ENCODE peak calls at places on chromosome 6, in five cellular contexts. One of them, this sample, is unnamed.

GRCh38 chr6:158737710-158738615 is 81.2 kb downstream of the EZR start:
- DNase-seq in thoracic aorta: no peak
- DNase-seq in breast epithelium: no peak
- DNase-seq in PC-9: peak; percentile 91
- DNase-seq in ovary: no peak
- DNase-seq in this sample: no peak

GRCh38 chr6:145865175-145865574 is 50.6 kb upstream of the FBXO30 start:
- DNase-seq in thoracic aorta: no peak
- DNase-seq in breast epithelium: no peak
- DNase-seq in PC-9: no peak
- DNase-seq in ovary: no peak
- DNase-seq in this sample: no peak

GRCh38 chr6:167826230-167827061 is at the start of gene AFDN:
- DNase-seq in thoracic aorta: no peak
- DNase-seq in breast epithelium: peak; percentile 78
- DNase-seq in PC-9: no peak
- DNase-seq in ovary: peak; percentile 81
- DNase-seq in this sample: peak; percentile 63

GRCh38 chr6:71107935-71108420 is 151.1 kb upstream of the B3GAT2 start:
- DNase-seq in thoracic aorta: no peak
- DNase-seq in breast epithelium: no peak
- DNase-seq in PC-9: no peak
- DNase-seq in ovary: peak; percentile 18
- DNase-seq in this sample: no peak

GRCh38 chr6:165905744-165906143 is 242.7 kb upstream of the PDE10A start:
- DNase-seq in thoracic aorta: no peak
- DNase-seq in breast epithelium: no peak
- DNase-seq in PC-9: no peak
- DNase-seq in ovary: no peak
- DNase-seq in this sample: no peak

GRCh38 chr6:160124605-160125004 is 3.0 kb downstream of the SLC22A1 start:
- DNase-seq in thoracic aorta: no peak
- DNase-seq in breast epithelium: no peak
- DNase-seq in PC-9: no peak
- DNase-seq in ovary: no peak
- DNase-seq in this sample: no peak

GRCh38 chr6:16688984-16689636 is 72.2 kb downstream of the ATXN1 start:
- DNase-seq in thoracic aorta: no peak
- DNase-seq in breast epithelium: no peak
- DNase-seq in PC-9: peak; percentile 38
- DNase-seq in ovary: no peak
- DNase-seq in this sample: no peak

GRCh38 chr6:88983532-88983931 is 20.1 kb upstream of the RNGTT start:
- DNase-seq in thoracic aorta: no peak
- DNase-seq in breast epithelium: no peak
- DNase-seq in PC-9: no peak
- DNase-seq in ovary: peak; percentile 43
- DNase-seq in this sample: no peak

GRCh38 chr6:34396518-34396917 is 4.0 kb upstream of the NUDT3 start:
- DNase-seq in thoracic aorta: no peak
- DNase-seq in breast epithelium: no peak
- DNase-seq in PC-9: no peak
- DNase-seq in ovary: no peak
- DNase-seq in this sample: no peak

DNA sequence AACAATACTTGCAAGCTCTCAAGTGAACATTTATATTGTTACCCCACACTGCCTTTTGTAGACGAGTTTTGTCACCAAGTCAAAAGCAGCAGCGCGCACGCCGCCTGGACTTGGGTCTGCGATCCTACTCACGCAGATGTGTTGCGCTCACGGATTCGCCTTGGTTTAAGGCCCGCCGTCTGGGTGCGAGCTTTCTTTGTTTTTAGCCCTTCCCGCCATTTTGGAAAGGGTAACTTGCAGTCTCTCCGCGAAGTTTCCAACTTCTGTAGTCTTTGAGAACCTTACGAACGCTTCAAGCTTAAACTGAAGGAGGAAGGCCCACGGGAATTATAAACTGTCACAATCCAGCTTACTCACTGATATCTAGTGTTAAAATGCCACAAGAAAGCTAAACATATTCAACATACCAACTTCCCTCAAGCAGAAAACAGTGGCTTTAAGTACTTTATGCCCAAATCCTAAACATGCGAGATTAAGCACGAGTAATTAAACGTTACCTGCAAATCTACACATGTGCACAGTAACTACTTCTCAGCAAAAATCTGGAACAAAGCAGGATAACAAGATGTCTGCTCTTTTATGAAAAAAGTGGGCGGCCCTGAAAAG is 80.4 kb upstream of the BTN3A2 start:
- DNase-seq in thoracic aorta: no peak
- DNase-seq in breast epithelium: peak; percentile 58
- DNase-seq in PC-9: peak; percentile 40
- DNase-seq in ovary: peak; percentile 66
- DNase-seq in this sample: no peak
- H3K4me3 ChIP-seq in thoracic aorta: peak overlapping the region; percentile 83
- H3K4me3 ChIP-seq in breast epithelium: peak overlapping the region; percentile 74
- H3K4me3 ChIP-seq in PC-9: peak overlapping the region; percentile 84
- H3K4me3 ChIP-seq in ovary: peak overlapping the region; percentile 62
- H3K4me3 ChIP-seq in this sample: peak overlapping the region; percentile 65

GRCh38 chr6:30962716-30963115 is 20.8 kb upstream of the MUC21 start:
- DNase-seq in thoracic aorta: no peak
- DNase-seq in breast epithelium: no peak
- DNase-seq in PC-9: no peak
- DNase-seq in ovary: no peak
- DNase-seq in this sample: no peak

GRCh38 chr6:30965140-30965601 is 18.3 kb upstream of the MUC21 start:
- DNase-seq in thoracic aorta: no peak
- DNase-seq in breast epithelium: no peak
- DNase-seq in PC-9: no peak
- DNase-seq in ovary: no peak
- DNase-seq in this sample: no peak

GRCh38 chr6:30963641-30964040 is 19.9 kb upstream of the MUC21 start:
- DNase-seq in thoracic aorta: no peak
- DNase-seq in breast epithelium: no peak
- DNase-seq in PC-9: no peak
- DNase-seq in ovary: no peak
- DNase-seq in this sample: no peak

GRCh38 chr6:30966154-30966553 is 17.4 kb upstream of the MUC21 start:
- DNase-seq in thoracic aorta: no peak
- DNase-seq in breast epithelium: no peak
- DNase-seq in PC-9: no peak
- DNase-seq in ovary: no peak
- DNase-seq in this sample: no peak

DNA sequence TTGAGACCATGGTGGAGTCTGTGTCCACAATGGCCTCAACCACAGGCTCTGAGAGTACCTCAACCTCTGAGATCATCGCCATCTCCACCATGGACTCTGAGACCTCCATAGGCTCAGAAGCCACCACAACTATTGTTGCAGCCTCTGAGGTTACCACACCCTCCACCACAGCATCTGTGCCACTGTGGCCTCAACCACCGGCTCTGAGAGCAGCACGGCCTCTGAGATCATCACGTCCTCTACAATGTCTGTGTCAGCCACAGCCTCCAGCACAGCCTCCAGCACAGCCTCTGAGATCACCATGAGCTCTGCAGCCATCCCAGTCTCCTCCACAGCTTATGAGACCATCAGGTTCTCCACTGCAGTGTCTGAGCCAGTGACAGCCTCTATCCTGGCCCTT is 19.4 kb upstream of the MUC21 start:
- DNase-seq in thoracic aorta: no peak
- DNase-seq in breast epithelium: no peak
- DNase-seq in PC-9: no peak
- DNase-seq in ovary: no peak
- DNase-seq in this sample: no peak
- H3K27ac ChIP-seq in thoracic aorta: no peak overlapping the region
- H3K27ac ChIP-seq in breast epithelium: no peak overlapping the region
- H3K27ac ChIP-seq in PC-9: no peak overlapping the region
- H3K27ac ChIP-seq in ovary: no peak overlapping the region
- H3K27ac ChIP-seq in this sample: no peak overlapping the region

DNA sequence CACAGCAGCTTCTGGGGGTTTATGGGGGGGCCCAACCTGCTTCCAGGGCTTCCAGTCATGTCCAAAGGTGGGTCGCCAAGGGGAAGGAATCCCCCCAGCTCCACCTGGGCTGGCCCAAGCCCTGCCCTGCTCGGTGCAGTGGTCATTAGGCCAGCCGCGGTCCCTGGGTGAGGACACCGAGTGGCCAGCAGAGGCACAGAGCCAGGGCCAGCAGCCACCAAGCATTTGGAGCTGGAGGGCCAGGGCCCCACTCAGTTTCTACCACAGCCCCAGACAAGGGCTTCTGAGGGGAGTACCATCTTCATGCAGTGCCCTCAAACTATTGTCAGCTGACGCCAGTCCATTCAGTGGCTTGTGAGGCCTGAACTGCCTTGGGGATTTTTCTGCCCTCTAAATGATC is 39.6 kb downstream of the TFEB start:
- DNase-seq in thoracic aorta: no peak
- DNase-seq in breast epithelium: no peak
- DNase-seq in PC-9: no peak
- DNase-seq in ovary: no peak
- DNase-seq in this sample: no peak
- TF ChIP-seq CTCF in thoracic aorta: no peak
- TF ChIP-seq CTCF in breast epithelium: no peak
- TF ChIP-seq CTCF in PC-9: no peak
- TF ChIP-seq CTCF in ovary: no peak
- TF ChIP-seq CTCF in this sample: no peak

GRCh38 chr6:46010771-46011170 is 4.9 kb downstream of the CLIC5 start:
- DNase-seq in thoracic aorta: no peak
- DNase-seq in breast epithelium: no peak
- DNase-seq in PC-9: no peak
- DNase-seq in ovary: no peak
- DNase-seq in this sample: no peak
- H3K4me3 ChIP-seq in thoracic aorta: no peak overlapping the region
- H3K4me3 ChIP-seq in breast epithelium: no peak overlapping the region
- H3K4me3 ChIP-seq in PC-9: no peak overlapping the region
- H3K4me3 ChIP-seq in ovary: no peak overlapping the region
- H3K4me3 ChIP-seq in this sample: no peak overlapping the region

This sample was measured in dorsolateral prefrontal cortex.